ENCODE peak calls at places on chromosomes 13 and 19, in nine cellular contexts. W is A172; U is RPMI8226; M is head of caudate nucleus; P is HCT116; O is frontal cortex; L is stimulated activated CD8-positive, alpha-beta memory T cell treated with anti-CD3 and anti-CD28 coated beads, Interleukin-7, amount 100 ng/mL, for 1 hour; J is midbrain; H is right atrium auricular region. N is an unnamed sample.

GRCh38 chr19:48283908-48284307 is 14.0 kb downstream of the ZNF114 start:
- DNase-seq in W (peak), U (no peak), M (no peak), P (no peak), O (no peak), L (no peak), J (no peak), H (no peak), N (no peak)

GRCh38 chr19:40621283-40621682 is 20.1 kb downstream of the LTBP4 start:
- DNase-seq in W (no peak), U (no peak), M (no peak), P (no peak), O (no peak), L (no peak), J (no peak), H (no peak), N (no peak)

GRCh38 chr13:108551674-108552073 is 77.7 kb upstream of the MYO16 start:
- DNase-seq in W (no peak), U (no peak), M (no peak), P (no peak), O (no peak), L (no peak), J (no peak), H (no peak), N (no peak)

GRCh38 chr19:47240996-47241918 is 10.3 kb upstream of the BBC3 start:
- DNase-seq in W (peak), U (peak), M (peak), P (peak), O (peak), L (peak), J (peak), H (no peak), N (peak)

GRCh38 chr13:30720470-30720869 is 14.9 kb upstream of the ALOX5AP start:
- DNase-seq in W (no peak), U (no peak), M (no peak), P (no peak), O (no peak), L (no peak), J (no peak), H (no peak), N (no peak)

GRCh38 chr13:100584901-100585300 is 3.7 kb downstream of the GGACT start:
- DNase-seq in W (no peak), U (no peak), M (no peak), P (no peak), O (no peak), L (no peak), J (no peak), H (no peak), N (no peak)

GRCh38 chr13:75870397-75870801 is 234.3 kb downstream of the LMO7 start:
- DNase-seq in W (no peak), U (peak), M (no peak), P (no peak), O (no peak), L (no peak), J (peak), H (no peak), N (peak)

GRCh38 chr19:46603195-46603637 is 2.1 kb downstream of the CALM3 start:
- DNase-seq in W (no peak), U (no peak), M (no peak), P (no peak), O (no peak), L (no peak), J (no peak), H (peak), N (peak)

GRCh38 chr19:53906211-53907192 is 2.6 kb upstream of the CACNG7 start:
- DNase-seq in W (no peak), U (peak), M (peak), P (no peak), O (peak), L (peak), J (peak), H (no peak), N (no peak)

GRCh38 chr19:12331211-12331941 is 2.1 kb downstream of the ZNF563 start:
- DNase-seq in W (no peak), U (no peak), M (no peak), P (no peak), O (no peak), L (no peak), J (no peak), H (no peak), N (peak)

GRCh38 chr13:97257800-97258799 is 36.0 kb downstream of the MBNL2 start:
- DNase-seq in W (peak), U (no peak), M (no peak), P (peak), O (no peak), L (no peak), J (no peak), H (peak), N (peak)

GRCh38 chr19:6925801-6926751 is 38.7 kb downstream of the ADGRE1 start:
- DNase-seq in W (peak), U (peak), M (no peak), P (no peak), O (no peak), L (no peak), J (no peak), H (no peak), N (no peak)

GRCh38 chr19:58063712-58064111 is 4.6 kb downstream of the ZNF135 start:
- DNase-seq in W (no peak), U (no peak), M (no peak), P (no peak), O (no peak), L (no peak), J (no peak), H (no peak), N (no peak)

GRCh38 chr13:50129065-50129922 is 114.0 kb downstream of the KCNRG start:
- DNase-seq in W (no peak), U (no peak), M (no peak), P (no peak), O (no peak), L (no peak), J (no peak), H (no peak), N (peak)

GRCh38 chr13:99357149-99357596 is 50.0 kb upstream of the GPR183 start:
- DNase-seq in W (peak), U (no peak), M (no peak), P (no peak), O (no peak), L (no peak), J (no peak), H (no peak), N (no peak)

GRCh38 chr13:27130223-27131015 is 41.2 kb downstream of the USP12 start:
- DNase-seq in W (peak), U (no peak), M (no peak), P (no peak), O (no peak), L (no peak), J (no peak), H (no peak), N (no peak)

GRCh38 chr19:4062576-4063368 is 3.9 kb downstream of the ZBTB7A start:
- DNase-seq in W (no peak), U (no peak), M (no peak), P (no peak), O (no peak), L (no peak), J (no peak), H (no peak), N (peak)

GRCh38 chr19:1700733-1701663 is 48.6 kb upstream of the TCF3 start:
- DNase-seq in W (no peak), U (no peak), M (no peak), P (no peak), O (peak), L (no peak), J (no peak), H (no peak), N (no peak)

GRCh38 chr13:59464926-59465325 is 698.8 kb downstream of the DIAPH3 start:
- DNase-seq in W (no peak), U (no peak), M (no peak), P (no peak), O (no peak), L (no peak), J (no peak), H (no peak), N (no peak)

N was measured in left kidney.